ENCODE peak calls at places on chromosomes 6 and 20, in four cellular contexts. S, U, D and I are unnamed samples.

GRCh38 chr6:123625697-123626096 is 11.1 kb downstream of the TRDN start:
- DNase-seq in S (no peak), U (no peak), D (no peak), I (no peak)

GRCh38 chr6:4560225-4561077 is 215.8 kb upstream of the CDYL start:
- DNase-seq in D (no peak), U (no peak), S (no peak), I (no peak)

GRCh38 chr20:62350098-62350628 is 16.9 kb downstream of the LAMA5 start:
- DNase-seq in U (no peak), D (no peak), S (no peak), I (no peak)

GRCh38 chr6:36659271-36659670 is 19.2 kb upstream of the CDKN1A start:
- DNase-seq in S (no peak), D (no peak), U (no peak), I (no peak)

GRCh38 chr6:26183237-26183580 is 96.0 kb downstream of the HFE start:
- DNase-seq in U (no peak), D (no peak), S (no peak), I (no peak)

GRCh38 chr6:13431861-13432465 is 55.4 kb downstream of the GFOD1 start:
- DNase-seq in D (no peak), U (no peak), S (peak; percentile 18), I (no peak)

GRCh38 chr6:133404728-133405127 is 163.6 kb downstream of the EYA4 start:
- DNase-seq in D (no peak), S (no peak), U (no peak), I (no peak)

GRCh38 chr6:54830216-54830615 is 16.4 kb upstream of the FAM83B start:
- DNase-seq in S (no peak), U (no peak), D (no peak), I (no peak)

GRCh38 chr6:111899531-111899930 is 26.3 kb upstream of the FYN start:
- DNase-seq in S (peak; percentile 27), D (no peak), U (no peak), I (no peak)

GRCh38 chr6:54132587-54132986 is 21.3 kb downstream of the MLIP start:
- DNase-seq in U (no peak), S (no peak), D (no peak), I (no peak)

GRCh38 chr6:13351271-13351670 is 22.9 kb upstream of the TBC1D7 start:
- DNase-seq in D (no peak), S (no peak), U (no peak), I (no peak)

GRCh38 chr6:45350186-45350585 is 22.1 kb downstream of the RUNX2 start:
- DNase-seq in D (no peak), U (no peak), S (no peak), I (no peak)

GRCh38 chr20:32648761-32649615 is 24.8 kb downstream of the C20orf203 start:
- DNase-seq in D (no peak), S (no peak), U (no peak), I (no peak)

GRCh38 chr20:54200487-54201267 is 7.2 kb upstream of the PFDN4 start:
- DNase-seq in U (no peak), S (no peak), D (no peak), I (no peak)

GRCh38 chr6:32074996-32075532 is 34.1 kb downstream of the TNXB start:
- DNase-seq in S (peak; percentile 24), D (no peak), U (no peak), I (no peak)

GRCh38 chr6:43391448-43392031 is 22.1 kb upstream of the ZNF318 start:
- DNase-seq in S (no peak), D (no peak), U (no peak), I (no peak)

GRCh38 chr20:25632940-25633790 is 9.4 kb upstream of the NANP start:
- DNase-seq in U (no peak), S (no peak), D (no peak), I (no peak)

GRCh38 chr6:15320683-15321082 is 74.8 kb downstream of the JARID2 start:
- DNase-seq in S (no peak), U (no peak), D (no peak), I (no peak)

GRCh38 chr6:91782789-91783188 is 1195.9 kb upstream of the MAP3K7 start:
- DNase-seq in D (no peak), U (no peak), S (no peak), I (no peak)

GRCh38 chr6:34912715-34913464 is 23.8 kb downstream of the ANKS1A start:
- DNase-seq in D (no peak), U (no peak), S (peak; percentile 74), I (no peak)

GRCh38 chr6:111623046-111623718 is 17.5 kb upstream of the TRAF3IP2 start:
- DNase-seq in U (no peak), D (no peak), S (no peak), I (no peak)

GRCh38 chr6:22826961-22827360 is 257.6 kb downstream of the HDGFL1 start:
- DNase-seq in D (no peak), S (peak; percentile 6), U (no peak), I (no peak)

GRCh38 chr20:62872184-62872862 is 10.7 kb upstream of the TCFL5 start:
- DNase-seq in S (no peak), D (no peak), U (no peak), I (peak; percentile 74)

GRCh38 chr6:49618257-49618656 is 18.4 kb downstream of the RHAG start:
- DNase-seq in S (no peak), U (no peak), D (no peak), I (no peak)

GRCh38 chr20:33650753-33651561 is 11.2 kb upstream of the C20orf144 start:
- DNase-seq in S (no peak), D (no peak), U (peak; percentile 32), I (no peak)

GRCh38 chr6:156109713-156110112 is 654.1 kb upstream of the NOX3 start:
- DNase-seq in U (no peak), D (no peak), S (no peak), I (no peak)

GRCh38 chr6:107731422-107732319 is 92.4 kb downstream of the SCML4 start:
- DNase-seq in D (no peak), U (peak; percentile 17), S (no peak), I (no peak)

GRCh38 chr20:49562341-49563014 is 5.5 kb downstream of the PTGIS start:
- DNase-seq in D (peak; percentile 88), U (peak; percentile 42), S (peak; percentile 77), I (peak; percentile 63)

GRCh38 chr6:18276610-18277009 is 12.3 kb upstream of the DEK start:
- DNase-seq in D (no peak), U (no peak), S (no peak), I (no peak)

GRCh38 chr20:52448513-52448912 is 256.9 kb upstream of the ZFP64 start:
- DNase-seq in U (no peak), S (no peak), D (no peak), I (no peak)

GRCh38 chr20:16518068-16518783 is 55.0 kb downstream of the KIF16B start:
- DNase-seq in S (peak; percentile 45), U (peak; percentile 53), D (no peak), I (no peak)

GRCh38 chr6:293185-294174 is 1.2 kb downstream of the DUSP22 start:
- DNase-seq in D (peak; percentile 56), U (peak; percentile 40), S (no peak), I (no peak)

GRCh38 chr20:40952231-40952630 is 76.4 kb upstream of the TOP1 start:
- DNase-seq in S (no peak), D (no peak), U (no peak), I (no peak)

GRCh38 chr6:73746776-73747175 is 50.8 kb downstream of the CD109 start:
- DNase-seq in S (peak; percentile 37), D (no peak), U (no peak), I (no peak)

GRCh38 chr6:32825966-32826365 is 9.2 kb upstream of the HLA-DOB start:
- DNase-seq in S (peak; percentile 16), D (no peak), U (peak; percentile 34), I (no peak)

GRCh38 chr20:59787186-59787890 is 146.1 kb downstream of the SYCP2 start:
- DNase-seq in S (no peak), D (no peak), U (no peak), I (no peak)

GRCh38 chr20:38727602-38728236 is 3.4 kb downstream of the SLC32A1 start:
- DNase-seq in D (no peak), U (no peak), S (no peak), I (no peak)

GRCh38 chr6:30613251-30614043 is 3.6 kb downstream of the PPP1R10 start:
- DNase-seq in S (no peak), U (no peak), D (no peak), I (no peak)

DNA sequence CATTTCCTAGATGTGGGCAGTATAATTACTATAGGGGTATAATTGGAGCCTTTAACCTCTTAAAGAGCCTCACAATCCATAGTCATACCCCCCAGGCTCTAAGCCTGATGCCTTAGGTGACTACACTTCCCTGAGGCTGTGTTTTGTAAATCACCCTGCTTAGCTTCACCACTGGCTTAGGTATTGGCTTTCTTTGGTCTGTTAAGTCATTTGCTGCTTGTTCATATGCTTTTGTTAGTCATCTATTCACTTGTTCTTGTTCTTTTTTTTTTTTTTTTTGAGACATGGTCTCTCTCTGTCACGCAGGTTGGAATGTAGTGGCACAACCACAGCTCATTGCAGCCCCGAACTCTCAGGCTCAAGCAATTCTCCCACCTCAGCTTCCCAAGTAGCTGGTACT is 26.7 kb downstream of the KAT14 start:
- DNase-seq in S (peak; percentile 1), D (no peak), U (no peak), I (no peak)
- H3K27ac ChIP-seq in S (no peak overlapping the region), D (no peak overlapping the region), U (no peak overlapping the region), I (no peak overlapping the region)

GRCh38 chr6:148247386-148248063 is 95.1 kb upstream of the SASH1 start:
- DNase-seq in D (no peak), U (no peak), S (no peak), I (no peak)

GRCh38 chr6:148249160-148249559 is 93.5 kb upstream of the SASH1 start:
- DNase-seq in S (no peak), D (no peak), U (peak; percentile 37), I (no peak)

GRCh38 chr6:148251891-148252290 is 90.7 kb upstream of the SASH1 start:
- DNase-seq in S (no peak), U (no peak), D (no peak), I (no peak)

DNA sequence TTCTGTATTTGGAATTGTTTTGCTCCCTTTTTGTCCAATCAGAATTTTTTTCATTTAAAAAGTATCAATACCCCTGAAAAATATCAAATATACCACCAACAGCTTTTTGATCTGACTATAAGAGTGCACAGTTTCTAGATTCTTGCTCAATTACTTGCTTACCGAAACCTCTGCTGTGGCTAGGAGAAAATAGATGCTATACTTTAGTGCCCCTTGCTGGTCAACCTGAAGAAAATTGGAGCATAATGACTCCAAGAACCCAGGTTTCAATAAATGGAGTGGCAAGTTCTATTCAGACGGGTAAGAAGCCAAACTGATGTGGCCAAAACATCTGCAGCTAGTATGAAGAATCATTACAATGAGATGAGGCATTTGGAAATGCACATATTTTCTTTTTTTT is 91.4 kb upstream of the SASH1 start:
- DNase-seq in U (peak; percentile 15), S (peak; percentile 41), D (no peak), I (no peak)
- TF ChIP-seq CTCF in U (peak; percentile 64), S (peak; percentile 53), D (peak; percentile 42), I (peak; percentile 37)

GRCh38 chr6:154567695-154568220 is 57.3 kb upstream of the CNKSR3 start:
- DNase-seq in U (no peak), S (no peak), D (no peak), I (no peak)
- H3K27ac ChIP-seq in U (no peak overlapping the region), S (no peak overlapping the region), D (no peak overlapping the region), I (no peak overlapping the region)

GRCh38 chr6:158660331-158660730 is 10.5 kb downstream of the SYTL3 start:
- DNase-seq in S (no peak), U (peak; percentile 52), D (no peak), I (peak; percentile 43)

GRCh38 chr6:158665332-158665731 is 15.5 kb downstream of the SYTL3 start:
- DNase-seq in D (no peak), U (no peak), S (no peak), I (no peak)

GRCh38 chr6:158663465-158664167 is 13.8 kb downstream of the SYTL3 start:
- DNase-seq in U (no peak), D (no peak), S (no peak), I (no peak)

GRCh38 chr6:158662607-158663464 is 13.0 kb downstream of the SYTL3 start:
- DNase-seq in S (no peak), U (no peak), D (peak; percentile 56), I (no peak)

GRCh38 chr6:158661156-158661555 is 11.3 kb downstream of the SYTL3 start:
- DNase-seq in S (no peak), D (no peak), U (no peak), I (no peak)
- TF ChIP-seq CTCF in S (no peak), D (no peak), U (no peak), I (no peak)